ENCODE peak calls at places on chromosomes 4 and X, in ten cellular contexts. O is SHP77 treated with DMSO at 0.1 percent for 48 hours, G is prostate gland, W is adrenal gland, Y is aorta, F is smooth muscle cell of the brain vasculature, Q is right atrium auricular region, I is MCF 10A, H is coronary artery, U is ELR. V is an unnamed sample.

GRCh38 chrX:72102760-72103159 is 29.0 kb downstream of the RTL5 start:
- DNase-seq in H (no peak), O (no peak), Y (no peak), U (no peak), W (no peak), I (no peak), F (no peak), Q (no peak), G (no peak), V (no peak)

GRCh38 chrX:19811807-19812604 is 75.4 kb downstream of the SH3KBP1 start:
- DNase-seq in G (no peak), H (peak; percentile 41), I (no peak), Y (no peak), W (no peak), Q (no peak), F (peak; percentile 23), O (no peak), U (no peak), V (no peak)

GRCh38 chr4:3299538-3300197 is 6.8 kb downstream of the RGS12 start:
- DNase-seq in G (no peak), Y (peak; percentile 23), Q (no peak), O (no peak), H (peak; percentile 66), I (no peak), U (no peak), F (no peak), W (no peak), V (no peak)

GRCh38 chr4:89879201-89879600 is 15.5 kb upstream of the MMRN1 start:
- DNase-seq in F (no peak), W (no peak), Q (no peak), U (no peak), H (no peak), G (no peak), Y (no peak), O (no peak), I (no peak), V (peak; percentile 51)

GRCh38 chr4:150582881-150583286 is 933 bp downstream of the MAB21L2 start:
- DNase-seq in H (no peak), Q (no peak), G (no peak), F (no peak), U (no peak), O (no peak), W (no peak), I (no peak), Y (peak; percentile 71), V (no peak)

GRCh38 chrX:72107320-72107719 is 24.4 kb downstream of the RTL5 start:
- DNase-seq in H (no peak), F (no peak), U (peak; percentile 69), I (peak; percentile 83), O (no peak), Q (no peak), W (no peak), Y (no peak), G (no peak), V (no peak)

GRCh38 chr4:155608231-155608885 is 58.3 kb upstream of the GUCY1A1 start:
- DNase-seq in Q (no peak), Y (no peak), F (no peak), O (no peak), H (no peak), G (no peak), U (peak; percentile 19), W (no peak), I (no peak), V (no peak)

GRCh38 chr4:100782356-100782755 is 264.5 kb upstream of the EMCN start:
- DNase-seq in F (no peak), Q (no peak), G (no peak), W (no peak), Y (no peak), I (no peak), H (no peak), U (no peak), O (no peak), V (no peak)

GRCh38 chrX:95893632-95894031 is 791.0 kb upstream of the DIAPH2 start:
- DNase-seq in I (peak; percentile 57), Q (no peak), G (no peak), H (no peak), O (no peak), W (peak; percentile 1), F (no peak), U (no peak), Y (no peak), V (no peak)

V was measured in cerebellar cortex.